ENCODE peak calls at places on chromosome 10, in seven cellular contexts. K is OCI-LY7, D is right lobe of liver, Q is GM12865, E is fibroblast of the aortic adventitia, S is mesothelial cell of epicardium, N is endothelial cell. Y is an unnamed sample.

GRCh38 chr10:505459-505858 is 184.0 kb downstream of the DIP2C start:
- DNase-seq in N (no peak), S (no peak), D (no peak), Q (no peak), E (no peak), K (peak), Y (no peak)

GRCh38 chr10:84262190-84262956 is 17.5 kb downstream of the RGR start:
- DNase-seq in S (no peak), N (no peak), E (no peak), K (no peak), D (no peak), Q (no peak), Y (no peak)

GRCh38 chr10:115936926-115937755 is 335.9 kb downstream of the GFRA1 start:
- DNase-seq in S (no peak), E (peak), Q (no peak), K (no peak), N (no peak), D (no peak), Y (no peak)

GRCh38 chr10:77713506-77714280 is 76.1 kb upstream of the KCNMA1 start:
- DNase-seq in D (no peak), N (no peak), Q (no peak), K (no peak), S (no peak), E (no peak), Y (no peak)

GRCh38 chr10:111158601-111159000 is 81.8 kb downstream of the ADRA2A start:
- DNase-seq in K (no peak), D (no peak), N (no peak), Q (no peak), S (no peak), E (no peak), Y (no peak)

GRCh38 chr10:51001587-51001986 is 72.7 kb upstream of the PRKG1 start:
- DNase-seq in D (no peak), S (no peak), E (peak), N (no peak), Q (no peak), K (peak), Y (no peak)

GRCh38 chr10:122281751-122282150 is 10.7 kb downstream of the BTBD16 start:
- DNase-seq in D (no peak), K (no peak), N (no peak), S (no peak), E (no peak), Q (no peak), Y (no peak)

GRCh38 chr10:79441433-79441832 is 4.0 kb downstream of the ZCCHC24 start:
- DNase-seq in K (no peak), D (no peak), Q (no peak), N (no peak), E (no peak), S (no peak), Y (no peak)

GRCh38 chr10:71277914-71278665 is 41.0 kb upstream of the SLC29A3 start:
- DNase-seq in D (no peak), N (no peak), Q (no peak), S (no peak), E (no peak), K (no peak), Y (no peak)

GRCh38 chr10:14603539-14604102 is 171.1 kb downstream of the FAM107B start:
- DNase-seq in S (peak), E (no peak), K (peak), N (no peak), Q (no peak), D (no peak), Y (no peak)

GRCh38 chr10:76210241-76210640 is 778.8 kb downstream of the LRMDA start:
- DNase-seq in N (no peak), S (no peak), D (no peak), Q (no peak), K (no peak), E (no peak), Y (no peak)

GRCh38 chr10:89073719-89074118 is 83.1 kb downstream of the FAS start:
- DNase-seq in S (no peak), E (no peak), K (no peak), N (no peak), D (no peak), Q (no peak), Y (no peak)

GRCh38 chr10:118139321-118139720 is 92.6 kb upstream of the RAB11FIP2 start:
- DNase-seq in K (no peak), Q (no peak), S (no peak), E (no peak), D (no peak), N (no peak), Y (no peak)

GRCh38 chr10:77087406-77087805 is 550.2 kb downstream of the KCNMA1 start:
- DNase-seq in K (no peak), E (no peak), D (no peak), N (no peak), Q (no peak), S (no peak), Y (no peak)

GRCh38 chr10:133364645-133365431 is 7.0 kb upstream of the FUOM start:
- DNase-seq in Q (no peak), N (no peak), E (no peak), S (no peak), K (no peak), D (no peak), Y (no peak)

GRCh38 chr10:60497364-60497763 is 107.7 kb upstream of the ANK3 start:
- DNase-seq in N (no peak), D (no peak), E (no peak), Q (no peak), S (no peak), K (no peak), Y (no peak)

GRCh38 chr10:43816351-43817321 is 168.0 kb upstream of the ZNF32 start:
- DNase-seq in Q (peak), K (peak), E (peak), S (no peak), D (no peak), N (no peak), Y (no peak)

GRCh38 chr10:131848296-131848695 is 52.5 kb upstream of the PPP2R2D start:
- DNase-seq in E (no peak), D (no peak), S (no peak), Q (no peak), K (no peak), N (no peak), Y (no peak)

GRCh38 chr10:320787-321186 is 185.5 kb downstream of the ZMYND11 start:
- DNase-seq in N (no peak), K (no peak), D (no peak), E (no peak), Q (no peak), S (no peak), Y (no peak)

GRCh38 chr10:132904169-132904813 is 38.1 kb downstream of the CFAP46 start:
- DNase-seq in S (no peak), K (peak), E (peak), Q (no peak), D (peak), N (peak), Y (no peak)

GRCh38 chr10:86659161-86659691 is 4.9 kb downstream of the OPN4 start:
- DNase-seq in Q (no peak), E (no peak), K (no peak), D (peak), S (no peak), N (no peak), Y (no peak)

GRCh38 chr10:63573068-63573697 is 52.0 kb downstream of the REEP3 start:
- DNase-seq in N (no peak), S (no peak), K (no peak), E (peak), Q (peak), D (no peak), Y (no peak)

GRCh38 chr10:100986952-100987684 is at the start of the genes MRPL43 and TWNK:
- DNase-seq in S (peak), N (peak), D (peak), E (peak), Q (peak), K (peak), Y (peak)

DNA sequence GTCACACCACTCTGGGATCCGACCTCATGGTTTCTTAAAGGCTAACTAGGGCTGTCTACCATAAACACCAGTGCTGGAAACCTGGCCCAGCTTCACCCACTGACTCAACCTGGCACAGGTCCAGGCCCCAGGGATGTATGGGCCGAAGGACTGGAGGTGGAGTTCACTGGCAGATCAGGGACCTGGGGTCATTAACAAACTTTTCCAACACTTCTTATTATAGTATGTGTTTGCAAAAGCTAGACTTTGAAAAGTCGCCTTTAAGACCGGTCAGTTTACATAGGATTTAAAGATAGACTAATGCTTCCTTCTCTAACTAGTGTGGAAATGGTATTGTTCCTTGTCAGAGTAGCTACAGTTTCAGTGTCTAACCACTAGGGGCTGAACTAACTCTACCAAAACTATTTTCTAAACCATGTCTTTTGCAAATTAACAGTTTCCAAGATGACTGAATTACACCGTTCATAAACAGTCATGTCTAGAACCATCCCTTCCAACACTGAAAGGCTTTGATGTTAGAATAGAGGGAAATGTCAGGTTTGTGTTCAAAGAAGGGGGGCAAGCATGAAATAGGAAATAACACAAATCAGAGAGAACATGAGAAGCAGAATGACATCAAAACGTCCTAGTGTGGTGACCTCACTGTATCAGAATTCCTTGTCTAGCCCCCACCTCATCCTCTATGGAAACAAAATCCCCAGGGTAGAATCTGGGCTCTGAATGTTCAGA is 29.7 kb downstream of the STN1 start:
- DNase-seq in E (peak), D (peak), K (peak), S (peak), N (no peak), Q (peak), Y (peak)
- TF ChIP-seq CTCF in E (peak), D (peak), K (peak), S (peak), N (peak), Q (peak), Y (peak)

DNA sequence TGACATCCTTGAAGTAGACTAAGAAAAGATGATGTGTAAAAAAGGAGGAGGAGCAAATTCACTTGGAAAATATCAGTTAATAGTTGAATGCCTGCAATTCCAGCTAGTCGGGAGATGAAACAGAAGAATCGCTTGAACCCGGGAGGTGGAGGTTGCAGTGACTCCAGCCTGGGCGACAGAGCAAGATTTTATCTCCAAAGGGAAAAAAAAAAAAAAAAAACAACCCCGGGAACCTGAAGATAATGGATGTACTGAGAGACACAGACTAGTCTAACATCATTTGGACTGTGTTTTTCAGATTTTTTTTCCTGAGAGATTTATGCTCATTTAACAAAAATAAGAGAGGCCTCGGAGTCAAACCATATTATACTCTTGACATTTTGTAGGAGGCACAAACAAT is 959.3 kb downstream of the PCDH15 start:
- DNase-seq in Q (no peak), S (no peak), D (no peak), N (no peak), K (no peak), E (no peak), Y (no peak)
- TF ChIP-seq CTCF in Q (no peak), S (no peak), D (no peak), N (no peak), K (no peak), E (no peak), Y (no peak)

GRCh38 chr10:68897336-68897741 is 3.8 kb upstream of the DDX50 start:
- DNase-seq in K (peak), S (peak), D (no peak), E (peak), N (peak), Q (peak), Y (no peak)
- TF ChIP-seq CTCF in K (peak), S (no peak), D (peak), E (peak), N (no peak), Q (peak), Y (peak)

DNA sequence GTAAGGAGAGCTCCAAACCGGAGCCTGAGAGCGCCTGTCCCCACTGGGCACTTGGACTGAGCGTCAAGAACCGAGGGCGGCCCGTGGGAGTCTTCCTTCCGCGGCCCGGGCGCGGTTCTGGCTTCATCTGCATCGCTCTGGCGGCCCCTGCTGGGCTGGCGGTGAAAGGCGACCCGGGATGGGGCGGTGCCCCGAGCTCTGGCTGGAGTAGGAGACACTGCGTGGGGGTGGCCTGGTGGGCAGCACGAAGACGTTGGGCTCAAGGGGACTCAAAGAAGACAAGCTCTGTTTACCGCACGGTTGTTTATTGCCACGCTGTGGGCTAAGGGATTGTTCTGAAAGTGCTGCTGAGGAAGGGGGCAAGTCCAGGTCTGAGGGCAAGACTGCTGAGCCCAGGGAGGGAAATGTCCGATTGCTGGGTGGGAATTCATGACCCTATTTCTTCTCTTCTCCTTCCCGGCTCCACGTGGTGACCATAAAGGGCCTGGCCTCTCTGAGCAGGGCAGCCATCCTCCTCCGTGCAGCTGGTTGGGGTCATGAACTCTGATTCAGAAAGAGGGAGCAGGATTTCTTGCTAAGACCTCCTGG is 29.8 kb downstream of the PLAU start:
- DNase-seq in K (peak), N (peak), S (peak), D (peak), Q (peak), E (peak), Y (no peak)
- TF ChIP-seq CTCF in K (peak), N (peak), S (peak), D (peak), Q (peak), E (peak), Y (peak)

GRCh38 chr10:9301148-9301547 is 1246.7 kb downstream of the GATA3 start:
- DNase-seq in D (no peak), K (no peak), Q (no peak), S (no peak), E (peak), N (no peak), Y (no peak)

GRCh38 chr10:9301554-9301953 is 1247.1 kb downstream of the GATA3 start:
- DNase-seq in N (no peak), D (no peak), Q (no peak), K (no peak), E (no peak), S (no peak), Y (no peak)

GRCh38 chr10:9299966-9300365 is 1245.5 kb downstream of the GATA3 start:
- DNase-seq in S (no peak), K (no peak), Q (no peak), D (no peak), E (no peak), N (no peak), Y (no peak)

GRCh38 chr10:9305018-9305655 is 1250.6 kb downstream of the GATA3 start:
- DNase-seq in Q (peak), E (peak), K (peak), D (no peak), S (no peak), N (no peak), Y (no peak)

GRCh38 chr10:9302142-9302746 is 1247.8 kb downstream of the GATA3 start:
- DNase-seq in D (no peak), Q (peak), N (peak), E (peak), K (peak), S (no peak), Y (no peak)
- TF ChIP-seq CTCF in D (peak), Q (peak), N (peak), E (peak), K (peak), S (peak), Y (peak)

Y was measured in D721Med.